ENCODE peak calls at places on chromosomes 2 and 18, in seven cellular contexts. W is RWPE1; Z is CD4-positive, alpha-beta memory T cell; V is brain microvascular endothelial cell; S is K562; J is right lobe of liver; R is HCT116. O is an unnamed sample.

GRCh38 chr2:43057742-43058706 is 168.4 kb downstream of the ZFP36L2 start:
- DNase-seq in R (no peak), Z (no peak), V (no peak), W (no peak), S (no peak), J (no peak), O (no peak)

GRCh38 chr2:75375646-75376582 is 176.6 kb upstream of the TACR1 start:
- DNase-seq in J (no peak), Z (no peak), W (peak; percentile 17), V (peak; percentile 0), R (no peak), S (no peak), O (no peak)

GRCh38 chr2:180571559-180571958 is 408.8 kb upstream of the UBE2E3 start:
- DNase-seq in R (no peak), Z (no peak), S (no peak), J (no peak), V (peak; percentile 34), W (no peak), O (no peak)

GRCh38 chr2:149741646-149742045 is 154.1 kb upstream of the MMADHC start:
- DNase-seq in W (peak; percentile 26), R (no peak), J (no peak), S (no peak), Z (no peak), V (no peak), O (no peak)

GRCh38 chr2:48551548-48551947 is 21.6 kb downstream of the STON1 start:
- DNase-seq in V (no peak), S (no peak), Z (no peak), J (no peak), R (no peak), W (no peak), O (no peak)

GRCh38 chr2:99729104-99729503 is 239.3 kb upstream of the REV1 start:
- DNase-seq in S (no peak), W (no peak), Z (no peak), V (peak; percentile 16), R (no peak), J (no peak), O (no peak)

GRCh38 chr2:154698789-154699559 is 479 bp downstream of the KCNJ3 start:
- DNase-seq in V (no peak), J (peak; percentile 42), R (no peak), W (no peak), S (no peak), Z (no peak), O (no peak)

GRCh38 chr2:214492152-214492551 is 81.3 kb downstream of the VWC2L start:
- DNase-seq in W (no peak), V (no peak), Z (no peak), R (no peak), J (no peak), S (no peak), O (no peak)

GRCh38 chr18:11005528-11005927 is 143.8 kb downstream of the PIEZO2 start:
- DNase-seq in S (no peak), Z (no peak), J (peak; percentile 67), W (peak; percentile 52), R (no peak), V (peak; percentile 97), O (no peak)

GRCh38 chr18:61340148-61340547 is 6.9 kb downstream of the CDH20 start:
- DNase-seq in R (no peak), W (no peak), V (no peak), Z (no peak), S (no peak), J (no peak), O (no peak)

GRCh38 chr2:100730290-100730868 is 89.6 kb upstream of the NPAS2 start:
- DNase-seq in J (peak; percentile 69), W (peak; percentile 70), V (peak; percentile 76), S (peak; percentile 23), Z (no peak), R (peak; percentile 62), O (peak; percentile 61)

GRCh38 chr2:149928026-149928425 is 340.5 kb upstream of the MMADHC start:
- DNase-seq in S (no peak), J (no peak), V (no peak), R (no peak), Z (no peak), W (no peak), O (no peak)

GRCh38 chr2:196939381-196939780 is 12.9 kb upstream of the PGAP1 start:
- DNase-seq in R (no peak), S (no peak), W (peak; percentile 23), V (peak; percentile 12), Z (no peak), J (no peak), O (no peak)

GRCh38 chr18:49630246-49630699 is 68.4 kb downstream of the LIPG start:
- DNase-seq in W (no peak), Z (no peak), V (no peak), R (no peak), J (peak; percentile 68), S (no peak), O (no peak)

GRCh38 chr2:50783116-50783515 is 248.8 kb downstream of the NRXN1 start:
- DNase-seq in J (no peak), Z (no peak), W (no peak), S (no peak), V (no peak), R (no peak), O (no peak)

GRCh38 chr2:226001716-226002115 is 602.2 kb downstream of the NYAP2 start:
- DNase-seq in S (no peak), R (no peak), V (no peak), Z (no peak), J (no peak), W (no peak), O (no peak)

GRCh38 chr2:20594048-20594750 is 56.7 kb downstream of the HS1BP3 start:
- DNase-seq in V (no peak), W (no peak), S (no peak), Z (no peak), R (no peak), J (no peak), O (no peak)

GRCh38 chr2:43178602-43179542 is 47.5 kb downstream of the ZFP36L2 start:
- DNase-seq in J (peak; percentile 85), V (peak; percentile 73), Z (no peak), R (peak; percentile 64), W (peak; percentile 85), S (peak; percentile 90), O (peak; percentile 81)

GRCh38 chr2:107576991-107577390 is 249.7 kb upstream of the RGPD4 start:
- DNase-seq in S (no peak), W (no peak), V (no peak), R (no peak), J (no peak), Z (no peak), O (no peak)

GRCh38 chr2:5070257-5070656 is 621.9 kb upstream of the SOX11 start:
- DNase-seq in R (no peak), W (peak; percentile 7), S (no peak), V (peak; percentile 8), J (no peak), Z (no peak), O (no peak)

GRCh38 chr2:202353430-202353829 is 22.7 kb upstream of the BMPR2 start:
- DNase-seq in W (no peak), R (no peak), S (no peak), Z (no peak), J (no peak), V (no peak), O (no peak)

GRCh38 chr2:71851094-71851755 is 296.4 kb downstream of the CYP26B1 start:
- DNase-seq in J (no peak), W (no peak), V (no peak), R (no peak), Z (no peak), S (no peak), O (no peak)

GRCh38 chr18:63626431-63626830 is 17.6 kb downstream of the SERPINB4 start:
- DNase-seq in J (no peak), V (no peak), S (no peak), R (no peak), W (no peak), Z (no peak), O (no peak)

GRCh38 chr18:40313030-40313642 is 1641.9 kb upstream of the PIK3C3 start:
- DNase-seq in V (no peak), S (no peak), R (no peak), Z (no peak), J (no peak), W (peak; percentile 6), O (no peak)

GRCh38 chr2:171248205-171248662 is 87.5 kb upstream of the TLK1 start:
- DNase-seq in R (no peak), W (no peak), S (no peak), Z (peak; percentile 75), J (no peak), V (no peak), O (no peak)

GRCh38 chr2:190571666-190572065 is 37.1 kb upstream of the NEMP2 start:
- DNase-seq in Z (no peak), W (no peak), R (no peak), J (no peak), S (no peak), V (no peak), O (no peak)

GRCh38 chr2:118794546-118794945 is 52.9 kb downstream of the EN1 start:
- DNase-seq in R (no peak), J (no peak), Z (no peak), W (no peak), V (no peak), S (no peak), O (no peak)
- H3K27ac ChIP-seq in R (no peak overlapping the region), J (no peak overlapping the region), Z (no peak overlapping the region), W (no peak overlapping the region), V (no peak overlapping the region), S (no peak overlapping the region), O (no peak overlapping the region)

DNA sequence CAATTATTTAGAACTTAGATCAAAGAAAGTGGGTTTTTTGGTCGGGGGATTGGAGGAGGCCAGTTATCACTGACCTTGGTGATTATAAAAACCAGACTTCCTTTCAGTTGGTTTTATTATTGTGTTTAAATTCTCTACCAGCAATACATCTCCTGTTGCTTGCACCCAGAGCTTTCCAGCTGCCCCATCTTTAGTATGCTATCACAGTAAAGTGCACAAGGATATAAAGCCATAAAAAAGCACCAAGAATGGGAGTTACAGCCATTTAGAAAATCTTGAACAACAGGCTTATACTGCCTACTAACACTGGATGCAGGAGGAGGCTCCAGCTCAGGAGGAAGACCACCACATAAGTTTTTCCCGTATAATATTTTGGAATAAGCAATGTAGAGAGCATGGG is 148.7 kb upstream of the OSR1 start:
- DNase-seq in W (no peak), S (no peak), R (no peak), J (no peak), V (no peak), Z (no peak), O (no peak)
- H3K27ac ChIP-seq in W (no peak overlapping the region), S (no peak overlapping the region), R (no peak overlapping the region), J (no peak overlapping the region), V (no peak overlapping the region), Z (no peak overlapping the region), O (no peak overlapping the region)

DNA sequence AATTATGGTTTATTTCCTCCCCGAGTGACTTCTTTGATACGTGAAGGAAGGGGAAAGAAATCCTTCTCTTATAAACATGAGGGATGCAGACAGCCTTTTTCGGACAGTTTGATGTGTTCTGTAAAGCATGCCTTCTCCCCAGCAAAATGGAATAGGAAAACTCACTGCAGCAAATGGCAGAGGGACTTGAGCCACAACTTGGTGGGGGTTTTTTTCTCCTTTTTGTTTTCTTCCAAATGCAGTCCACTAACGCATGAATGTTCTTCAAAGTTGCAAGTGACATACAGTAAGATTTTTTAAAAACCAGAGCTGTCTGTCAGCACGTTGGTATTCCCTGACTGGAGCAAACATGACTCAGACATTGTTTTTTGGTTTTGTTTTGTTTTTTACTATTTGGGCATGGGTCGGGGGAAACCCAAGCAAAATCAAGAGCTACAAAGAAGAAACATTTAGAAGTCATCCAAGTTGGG is 623 bp upstream of the CCDC88A start:
- DNase-seq in Z (no peak), W (no peak), R (no peak), V (no peak), S (no peak), J (no peak), O (no peak)
- H3K27ac ChIP-seq in Z (peak overlapping the region; percentile 57), W (peak overlapping the region; percentile 95), R (no peak overlapping the region), V (no peak overlapping the region), S (peak overlapping the region; percentile 48), J (peak overlapping the region; percentile 17), O (peak overlapping the region; percentile 88)

GRCh38 chr2:1539441-1539840 is 126.2 kb downstream of the TPO start:
- DNase-seq in J (no peak), R (no peak), V (no peak), W (no peak), S (no peak), Z (no peak), O (no peak)
- H3K27ac ChIP-seq in J (no peak overlapping the region), R (no peak overlapping the region), V (no peak overlapping the region), W (no peak overlapping the region), S (no peak overlapping the region), Z (no peak overlapping the region), O (no peak overlapping the region)